ENCODE peak calls at places on chromosomes 12 and 14, in seven cellular contexts. N is non-pigmented ciliary epithelial cell; W is heart left ventricle; H is left lung; K is C1 segment of cervical spinal cord; I is activated effector memory CD4-positive, alpha-beta T cell treated with Interleukin-2 at 50 U/mL for 16 hours; R is body of pancreas. L is an unnamed sample.

GRCh38 chr14:49303952-49304516 is 282.1 kb downstream of the RPS29 start:
- DNase-seq in I (no peak), N (no peak), K (no peak), R (peak; percentile 2), W (no peak), H (no peak), L (no peak)

GRCh38 chr12:127785535-127785934 is 481.4 kb upstream of the TMEM132C start:
- DNase-seq in I (no peak), W (no peak), K (peak; percentile 52), N (peak; percentile 28), R (no peak), H (no peak), L (no peak)

GRCh38 chr14:50551877-50552276 is 8.1 kb upstream of the ATL1 start:
- DNase-seq in N (no peak), W (no peak), I (no peak), H (no peak), K (no peak), R (no peak), L (no peak)

GRCh38 chr12:110689002-110689600 is at the start of gene HVCN1:
- DNase-seq in W (peak; percentile 71), H (peak; percentile 70), N (no peak), I (peak; percentile 42), R (peak; percentile 32), K (peak; percentile 35), L (peak; percentile 86)

GRCh38 chr14:32702571-32702970 is 236.1 kb upstream of the NPAS3 start:
- DNase-seq in W (peak; percentile 73), N (no peak), H (peak; percentile 36), R (peak; percentile 10), K (peak; percentile 37), I (no peak), L (no peak)

GRCh38 chr14:57089901-57090300 is 178.8 kb downstream of the EXOC5 start:
- DNase-seq in I (no peak), W (no peak), K (no peak), H (no peak), R (no peak), N (no peak), L (no peak)

GRCh38 chr12:105464426-105464825 is 133.9 kb downstream of the C12orf75 start:
- DNase-seq in H (no peak), N (no peak), W (no peak), K (no peak), R (no peak), I (no peak), L (no peak)

GRCh38 chr14:98018626-98019025 is 1221.4 kb downstream of the VRK1 start:
- DNase-seq in N (no peak), R (no peak), I (peak; percentile 23), K (no peak), W (no peak), H (no peak), L (no peak)

GRCh38 chr14:61545716-61546455 is 149.4 kb upstream of the HIF1A start:
- DNase-seq in K (peak; percentile 57), I (no peak), N (no peak), R (no peak), H (no peak), W (peak; percentile 39), L (no peak)

GRCh38 chr14:99426265-99426664 is 54.4 kb downstream of the SETD3 start:
- DNase-seq in H (no peak), I (no peak), R (no peak), K (no peak), W (no peak), N (no peak), L (no peak)

GRCh38 chr14:92540472-92541048 is 27.0 kb downstream of the RIN3 start:
- DNase-seq in R (peak; percentile 81), I (no peak), H (peak; percentile 89), W (peak; percentile 96), K (peak; percentile 50), N (peak; percentile 97), L (peak; percentile 86)

GRCh38 chr14:51448831-51449665 is 202.7 kb upstream of the FRMD6 start:
- DNase-seq in N (no peak), I (no peak), H (no peak), R (peak; percentile 59), K (no peak), W (peak; percentile 50), L (no peak)

GRCh38 chr12:69096669-69097364 is 142.6 kb upstream of the CPSF6 start:
- DNase-seq in W (no peak), K (no peak), R (no peak), N (no peak), I (no peak), H (no peak), L (no peak)

GRCh38 chr14:74217672-74218448 is 21.4 kb upstream of the VSX2 start:
- DNase-seq in K (peak; percentile 12), I (peak; percentile 61), W (peak; percentile 63), R (peak; percentile 65), N (no peak), H (peak; percentile 60), L (peak; percentile 89)

GRCh38 chr12:97936165-97936564 is 473.6 kb downstream of the RMST start:
- DNase-seq in K (no peak), R (no peak), I (no peak), H (no peak), N (no peak), W (no peak), L (no peak)

GRCh38 chr14:94532462-94532861 is 23.2 kb upstream of the SERPINA12 start:
- DNase-seq in I (no peak), K (no peak), R (no peak), H (no peak), W (no peak), N (no peak), L (no peak)

GRCh38 chr12:46258129-46258528 is 10.7 kb downstream of the SLC38A1 start:
- DNase-seq in W (no peak), R (no peak), N (no peak), I (no peak), K (no peak), H (no peak), L (no peak)

GRCh38 chr12:6228535-6229223 is 28.5 kb downstream of the CD9 start:
- DNase-seq in H (no peak), R (no peak), K (no peak), N (no peak), I (no peak), W (no peak), L (no peak)

GRCh38 chr14:55773984-55774581 is 194.1 kb downstream of the KTN1 start:
- DNase-seq in H (no peak), I (no peak), N (no peak), W (no peak), R (no peak), K (no peak), L (no peak)

GRCh38 chr14:106208794-106209193 is 682.4 kb downstream of the TMEM121 start:
- DNase-seq in R (no peak), W (no peak), K (no peak), I (no peak), H (no peak), N (no peak), L (no peak)

GRCh38 chr14:106044949-106045596 is 518.7 kb downstream of the TMEM121 start:
- DNase-seq in H (peak; percentile 54), I (peak; percentile 53), R (peak; percentile 64), N (no peak), W (no peak), K (no peak), L (peak; percentile 77)

GRCh38 chr14:104130974-104131651 is 7.3 kb upstream of the KIF26A start:
- DNase-seq in I (no peak), K (no peak), R (peak; percentile 75), N (no peak), W (peak; percentile 70), H (peak; percentile 42), L (peak; percentile 75)

GRCh38 chr14:60736494-60736893 is 1.9 kb downstream of the MNAT1 start:
- DNase-seq in R (no peak), I (no peak), N (peak; percentile 67), K (no peak), W (no peak), H (no peak), L (no peak)

GRCh38 chr14:31085027-31085426 is 58.8 kb upstream of the STRN3 start:
- DNase-seq in W (no peak), R (no peak), K (no peak), N (no peak), I (no peak), H (no peak), L (no peak)

GRCh38 chr14:55705651-55706340 is 125.8 kb downstream of the KTN1 start:
- DNase-seq in W (no peak), K (no peak), R (peak; percentile 62), N (no peak), H (peak; percentile 72), I (no peak), L (peak; percentile 82)

GRCh38 chr12:113422030-113422900 is at the start of gene SDSL:
- DNase-seq in I (no peak), W (peak; percentile 75), N (peak; percentile 24), K (peak; percentile 66), R (peak; percentile 85), H (peak; percentile 89), L (peak; percentile 88)

GRCh38 chr14:99273025-99273723 is 1.2 kb upstream of the BCL11B start:
- DNase-seq in I (no peak), W (no peak), K (no peak), N (no peak), R (no peak), H (no peak), L (no peak)

GRCh38 chr14:104187931-104188726 is 49.7 kb downstream of the KIF26A start:
- DNase-seq in N (no peak), K (no peak), W (no peak), I (no peak), R (no peak), H (no peak), L (no peak)

GRCh38 chr14:79602742-79603141 is 608.6 kb downstream of the DIO2 start:
- DNase-seq in R (no peak), W (no peak), H (no peak), K (no peak), N (no peak), I (no peak), L (no peak)

GRCh38 chr14:63725786-63726185 is 2.1 kb downstream of the SGPP1 start:
- DNase-seq in I (no peak), H (no peak), W (no peak), R (no peak), N (no peak), K (no peak), L (no peak)

GRCh38 chr14:93953739-93954515 is 22.4 kb downstream of the ASB2 start:
- DNase-seq in I (no peak), H (no peak), W (no peak), R (no peak), N (no peak), K (no peak), L (no peak)

GRCh38 chr12:48750769-48751356 is 34.4 kb upstream of the CCNT1 start:
- DNase-seq in W (no peak), R (no peak), K (no peak), H (no peak), N (no peak), I (no peak), L (no peak)

GRCh38 chr14:103624860-103625259 is 4.2 kb upstream of the KLC1 start:
- DNase-seq in N (no peak), K (no peak), I (no peak), R (peak; percentile 35), W (peak; percentile 86), H (peak; percentile 82), L (peak; percentile 85)

GRCh38 chr14:101237241-101237616 is 324.1 kb upstream of the DIO3 start:
- DNase-seq in I (no peak), W (no peak), R (no peak), N (no peak), K (no peak), H (peak; percentile 24), L (no peak)

GRCh38 chr12:99498756-99499155 is 148.8 kb upstream of the GARIN6 start:
- DNase-seq in K (no peak), W (no peak), I (no peak), R (no peak), H (no peak), N (peak; percentile 37), L (no peak)

GRCh38 chr12:321606-322326 is 59.1 kb upstream of the SLC6A13 start:
- DNase-seq in N (no peak), R (peak; percentile 69), W (no peak), H (no peak), I (no peak), K (no peak), L (no peak)

GRCh38 chr12:124231980-124232653 is 62.8 kb upstream of the RFLNA start:
- DNase-seq in K (no peak), H (peak; percentile 72), W (no peak), N (no peak), I (no peak), R (no peak), L (peak; percentile 77)

GRCh38 chr14:64294672-64295413 is 672 bp upstream of the ESR2 start:
- DNase-seq in N (no peak), R (peak; percentile 81), H (peak; percentile 81), I (peak; percentile 68), W (peak; percentile 72), K (peak; percentile 8), L (peak; percentile 93)

L was measured in upper lobe of right lung.